ENCODE peak calls at places on chromosomes 3 and 15, in four cellular contexts. M, E, H and B are unnamed samples.

GRCh38 chr15:79172801-79173460 is 82.4 kb upstream of the RASGRF1 start:
- DNase-seq in H (peak), M (no peak), E (no peak), B (no peak)

GRCh38 chr15:49877117-49877860 is 241.7 kb downstream of the ATP8B4 start:
- DNase-seq in H (peak), M (peak), E (peak), B (peak)

GRCh38 chr15:68113273-68113672 is 59.2 kb downstream of the PIAS1 start:
- DNase-seq in H (no peak), M (peak), E (peak), B (peak)

GRCh38 chr3:194780706-194781105 is 95.0 kb downstream of the FAM43A start:
- DNase-seq in E (no peak), H (peak), M (no peak), B (no peak)

GRCh38 chr3:2024037-2024436 is 74.6 kb upstream of the CNTN4 start:
- DNase-seq in E (no peak), M (no peak), H (no peak), B (no peak)

GRCh38 chr15:65421360-65422215 is 1.2 kb downstream of the IGDCC4 start:
- DNase-seq in M (peak), H (peak), E (peak), B (peak)

GRCh38 chr3:34568766-34569165 is 770.3 kb downstream of the PDCD6IP start:
- DNase-seq in M (no peak), E (peak), H (peak), B (no peak)

GRCh38 chr3:16595778-16596177 is 9.4 kb downstream of the DAZL start:
- DNase-seq in H (no peak), E (no peak), M (peak), B (no peak)

GRCh38 chr3:98734311-98734710 is 28.8 kb upstream of the ST3GAL6 start:
- DNase-seq in H (no peak), E (no peak), M (no peak), B (no peak)

GRCh38 chr3:126837773-126838172 is 133.7 kb downstream of the CHCHD6 start:
- DNase-seq in E (no peak), H (no peak), M (no peak), B (no peak)

GRCh38 chr3:24165583-24165982 is 220.5 kb downstream of the NR1D2 start:
- DNase-seq in H (no peak), M (no peak), E (no peak), B (no peak)

GRCh38 chr3:194276768-194277546 is 74.2 kb downstream of the CPN2 start:
- DNase-seq in M (peak), H (peak), E (peak), B (peak)

GRCh38 chr3:143775401-143775970 is 72.8 kb downstream of the SLC9A9 start:
- DNase-seq in E (peak), H (no peak), M (peak), B (peak)

GRCh38 chr3:43055806-43056770 is 49.8 kb downstream of the POMGNT2 start:
- DNase-seq in H (peak), E (no peak), M (no peak), B (no peak)

DNA sequence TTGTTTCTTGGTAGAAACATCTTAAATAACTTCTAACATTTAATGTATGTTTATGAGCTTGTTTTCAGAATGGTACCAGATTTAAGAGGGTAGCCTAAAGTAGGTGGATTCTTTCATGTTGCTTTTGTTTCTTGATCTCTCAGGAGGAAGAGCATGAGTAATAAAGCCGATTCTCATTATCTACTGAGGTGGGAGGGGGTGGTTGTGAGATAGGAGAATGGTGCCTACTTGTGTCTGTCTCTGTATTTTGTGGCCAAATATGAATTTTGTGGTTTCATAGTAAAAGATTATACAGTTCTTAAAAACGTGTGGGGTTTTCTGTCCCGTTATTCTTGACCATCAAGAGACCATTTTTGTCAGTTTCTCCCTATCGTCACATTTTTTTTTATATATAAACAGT is 2.2 kb downstream of the ATP2C1 start:
- DNase-seq in M (no peak), H (no peak), E (no peak), B (no peak)
- H3K4me3 ChIP-seq in M (no peak), H (peak), E (no peak), B (peak)

GRCh38 chr15:88705769-88706165 is 67.0 kb downstream of the ISG20 start:
- DNase-seq in E (no peak), M (no peak), H (no peak), B (no peak)
- H3K4me3 ChIP-seq in E (no peak), M (no peak), H (peak), B (peak)

DNA sequence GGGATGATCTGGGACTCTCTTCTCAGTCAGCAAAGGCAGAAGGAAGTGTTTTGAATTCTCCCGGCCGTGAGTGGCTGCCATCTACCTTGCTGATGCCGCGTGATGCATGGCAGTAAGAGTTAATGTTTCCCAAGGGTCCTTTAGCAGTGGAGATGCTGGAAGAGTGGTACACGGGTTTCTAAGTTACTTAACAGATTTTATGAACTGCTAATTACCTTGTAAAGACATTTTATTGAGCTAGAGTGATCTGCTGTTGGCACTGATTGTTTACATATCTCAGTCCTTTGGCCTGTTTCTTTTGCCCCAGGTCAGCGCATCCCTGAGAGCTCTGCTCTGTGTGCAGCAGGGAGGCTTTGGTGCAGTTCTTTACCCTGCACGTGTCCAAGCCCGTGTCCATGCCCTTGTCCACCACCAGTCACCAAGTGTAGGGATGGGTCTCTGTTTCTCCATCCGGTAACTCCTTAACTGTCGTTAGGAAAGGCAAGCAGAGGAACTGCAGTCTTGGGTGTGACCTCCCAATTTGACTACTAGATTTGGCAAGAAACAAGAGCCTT is 172.3 kb downstream of the SLCO3A1 start:
- DNase-seq in M (no peak), H (no peak), E (no peak), B (no peak)
- H3K4me3 ChIP-seq in M (no peak), H (no peak), E (no peak), B (no peak)

GRCh38 chr3:11186318-11186692 is 32.0 kb downstream of the HRH1 start:
- DNase-seq in H (no peak), M (no peak), E (no peak), B (no peak)
- H3K4me3 ChIP-seq in H (no peak), M (no peak), E (no peak), B (peak)

GRCh38 chr3:152323834-152324233 is 55.1 kb downstream of the MBNL1 start:
- DNase-seq in E (no peak), H (no peak), M (no peak), B (no peak)

GRCh38 chr3:152321321-152321720 is 52.6 kb downstream of the MBNL1 start:
- DNase-seq in M (no peak), H (no peak), E (no peak), B (no peak)

GRCh38 chr3:152321806-152322377 is 53.2 kb downstream of the MBNL1 start:
- DNase-seq in M (no peak), E (no peak), H (no peak), B (no peak)

GRCh38 chr3:152325136-152325535 is 56.4 kb downstream of the MBNL1 start:
- DNase-seq in M (no peak), H (no peak), E (no peak), B (no peak)

DNA sequence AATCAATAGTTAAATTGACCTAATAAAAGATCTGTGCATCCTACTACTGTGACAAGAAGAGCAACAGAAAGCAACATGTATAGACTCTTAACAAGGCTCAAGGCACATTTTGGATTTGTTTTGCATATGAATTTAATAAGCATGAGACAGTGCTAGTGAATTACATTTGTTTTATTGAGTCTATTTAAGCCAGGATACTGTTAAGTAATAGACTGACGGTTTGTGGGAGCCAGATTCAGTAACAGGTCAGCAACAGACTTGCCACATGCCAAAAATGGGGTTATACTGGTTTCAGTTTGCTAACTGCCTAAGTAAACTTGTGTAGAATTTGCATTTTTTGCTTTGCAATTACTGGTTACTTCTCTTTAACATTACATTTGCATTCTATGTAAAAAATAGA is 54.0 kb downstream of the MBNL1 start:
- DNase-seq in M (peak), H (no peak), E (peak), B (peak)
- H3K4me3 ChIP-seq in M (no peak), H (no peak), E (no peak), B (no peak)

DNA sequence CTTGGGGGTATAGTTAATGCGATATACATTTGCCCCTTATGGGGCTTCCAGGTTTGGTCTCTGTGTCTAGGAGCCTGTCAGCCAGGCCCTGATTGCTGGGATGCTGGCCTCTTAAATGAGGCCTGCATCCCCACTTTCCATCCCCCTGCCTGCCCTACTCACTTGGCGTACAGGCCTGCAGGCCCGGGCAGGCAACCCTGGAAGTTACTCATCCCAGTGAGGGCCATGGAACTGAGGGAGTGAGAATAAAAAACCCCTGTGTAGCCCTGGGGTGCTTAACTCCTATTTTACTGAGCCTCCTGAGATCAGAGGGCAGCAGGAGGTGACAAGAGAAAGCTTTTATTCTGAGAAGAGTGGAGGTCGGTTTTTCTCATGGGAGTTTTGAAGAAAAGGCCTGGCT is 2.0 kb downstream of the DISP2 start:
- DNase-seq in E (no peak), M (no peak), H (no peak), B (no peak)
- H3K4me3 ChIP-seq in E (no peak), M (no peak), H (no peak), B (no peak)

DNA sequence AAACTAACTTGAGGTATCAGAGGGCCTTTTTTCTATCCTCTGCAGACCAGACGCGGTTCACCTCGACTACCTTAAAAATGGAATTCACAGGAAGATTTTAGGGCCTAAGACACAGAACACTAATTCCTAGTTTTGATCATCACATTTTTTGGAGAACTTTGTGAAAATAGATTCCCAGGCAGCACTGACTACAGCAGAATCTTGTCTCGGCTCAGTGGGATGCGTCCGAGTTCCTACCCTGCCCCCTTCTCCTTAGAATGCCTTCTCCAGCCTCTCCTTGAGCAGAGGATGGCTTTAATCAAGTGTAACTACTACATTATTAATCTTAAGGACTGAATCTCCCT is 393 bp upstream of the TERC start:
- DNase-seq in M (no peak), E (no peak), H (no peak), B (no peak)
- H3K4me3 ChIP-seq in M (peak), E (peak), H (peak), B (peak)